ENCODE peak calls at places on chromosomes 16 and 17, in ten cellular contexts. A, H, I, V, S, T, O, Z, L and F are unnamed samples.

GRCh38 chr17:8162997-8163977 is 539 bp upstream of the VAMP2 start:
- DNase-seq in A (no peak), H (peak; percentile 51), I (no peak), V (no peak), S (no peak), T (no peak), O (peak; percentile 32), Z (peak; percentile 14), L (peak; percentile 43), F (no peak)

GRCh38 chr16:75251280-75252048 is at the start of gene BCAR1:
- DNase-seq in A (no peak), H (peak; percentile 92), I (no peak), V (peak; percentile 95), S (peak; percentile 90), T (peak; percentile 77), O (peak; percentile 92), Z (no peak), L (peak; percentile 94), F (peak; percentile 92)

GRCh38 chr16:68664297-68664696 is 19.2 kb downstream of the CDH3 start:
- DNase-seq in A (no peak), H (no peak), I (no peak), V (no peak), S (no peak), T (peak; percentile 29), O (no peak), Z (no peak), L (no peak), F (no peak)

GRCh38 chr17:34305606-34306005 is 13.6 kb upstream of the CCL8 start:
- DNase-seq in A (no peak), H (no peak), I (no peak), V (no peak), S (no peak), T (no peak), O (no peak), Z (no peak), L (no peak), F (no peak)

GRCh38 chr16:4404247-4404966 is 12.0 kb downstream of the CORO7 start:
- DNase-seq in A (no peak), H (peak; percentile 48), I (no peak), V (peak; percentile 66), S (no peak), T (peak; percentile 37), O (peak; percentile 32), Z (peak; percentile 44), L (peak; percentile 56), F (no peak)

GRCh38 chr16:22093952-22094351 is 1.6 kb downstream of the VWA3A start:
- DNase-seq in A (no peak), H (no peak), I (no peak), V (no peak), S (no peak), T (no peak), O (no peak), Z (no peak), L (no peak), F (no peak)

GRCh38 chr17:61168506-61168905 is 231.1 kb upstream of the TBX2 start:
- DNase-seq in A (no peak), H (no peak), I (no peak), V (no peak), S (no peak), T (no peak), O (no peak), Z (no peak), L (no peak), F (no peak)

GRCh38 chr16:67842509-67843342 is 606 bp downstream of the THAP11 start:
- DNase-seq in A (no peak), H (peak; percentile 60), I (no peak), V (peak; percentile 81), S (peak; percentile 51), T (peak; percentile 34), O (peak; percentile 65), Z (peak; percentile 78), L (peak; percentile 67), F (peak; percentile 86)

GRCh38 chr17:17403899-17404576 is 72.8 kb upstream of the MED9 start:
- DNase-seq in A (no peak), H (peak; percentile 33), I (no peak), V (no peak), S (no peak), T (no peak), O (no peak), Z (peak; percentile 67), L (no peak), F (no peak)

GRCh38 chr16:72501739-72502653 is 330.0 kb upstream of the PMFBP1 start:
- DNase-seq in A (no peak), H (peak; percentile 38), I (no peak), V (peak; percentile 73), S (peak; percentile 16), T (peak; percentile 69), O (peak; percentile 29), Z (peak; percentile 20), L (peak; percentile 87), F (no peak)

GRCh38 chr17:47696717-47697642 is 3.0 kb downstream of the TBKBP1 start:
- DNase-seq in A (no peak), H (no peak), I (no peak), V (no peak), S (no peak), T (no peak), O (no peak), Z (no peak), L (no peak), F (no peak)

GRCh38 chr17:30234954-30235353 is 543 bp downstream of the SLC6A4 start:
- DNase-seq in A (no peak), H (no peak), I (no peak), V (peak; percentile 49), S (no peak), T (no peak), O (no peak), Z (no peak), L (no peak), F (no peak)

GRCh38 chr17:64060331-64060730 is 39.9 kb upstream of the ICAM2 start:
- DNase-seq in A (no peak), H (no peak), I (no peak), V (no peak), S (no peak), T (no peak), O (no peak), Z (no peak), L (no peak), F (no peak)

GRCh38 chr17:17685775-17686291 is 4.6 kb downstream of the RAI1 start:
- DNase-seq in A (no peak), H (peak; percentile 33), I (no peak), V (no peak), S (no peak), T (peak; percentile 93), O (no peak), Z (no peak), L (peak; percentile 80), F (peak; percentile 60)

GRCh38 chr17:27585153-27585681 is 45.8 kb upstream of the LGALS9 start:
- DNase-seq in A (no peak), H (no peak), I (no peak), V (no peak), S (no peak), T (no peak), O (no peak), Z (no peak), L (no peak), F (no peak)

GRCh38 chr16:6193718-6194117 is 1096.1 kb upstream of the EEF2KMT start:
- DNase-seq in A (no peak), H (no peak), I (no peak), V (no peak), S (no peak), T (peak; percentile 1), O (no peak), Z (no peak), L (no peak), F (no peak)

GRCh38 chr17:48191362-48191761 is 83.8 kb downstream of the SNX11 start:
- DNase-seq in A (no peak), H (no peak), I (no peak), V (no peak), S (no peak), T (no peak), O (no peak), Z (no peak), L (no peak), F (no peak)

GRCh38 chr17:80769936-80770625 is 221.6 kb upstream of the CHMP6 start:
- DNase-seq in A (no peak), H (no peak), I (no peak), V (peak; percentile 42), S (no peak), T (no peak), O (no peak), Z (no peak), L (no peak), F (peak; percentile 18)
- H3K4me1 ChIP-seq in A (no peaks in the 10 kb centered on the region), H (no peaks in the 10 kb centered on the region), I (peaks cover 24% of the 10 kb centered on the region), V (peaks cover 15% of the 10 kb centered on the region), S (peaks cover 11% of the 10 kb centered on the region), T (no peaks in the 10 kb centered on the region), O (no peaks in the 10 kb centered on the region), Z (peaks cover 18% of the 10 kb centered on the region), L (peaks cover 17% of the 10 kb centered on the region), F (peaks cover 4% of the 10 kb centered on the region)

GRCh38 chr16:53071748-53072301 is 17.0 kb downstream of the CHD9 start:
- DNase-seq in A (no peak), H (peak; percentile 50), I (no peak), V (no peak), S (peak; percentile 93), T (no peak), O (peak; percentile 88), Z (no peak), L (no peak), F (no peak)
- H3K4me1 ChIP-seq in A (peaks cover 16% of the 10 kb centered on the region), H (peaks cover 3% of the 10 kb centered on the region), I (peaks cover 40% of the 10 kb centered on the region), V (peaks cover 21% of the 10 kb centered on the region), S (peaks cover 23% of the 10 kb centered on the region), T (no peaks in the 10 kb centered on the region), O (peaks cover 64% of the 10 kb centered on the region), Z (peaks cover 39% of the 10 kb centered on the region), L (peaks cover 15% of the 10 kb centered on the region), F (peaks cover 30% of the 10 kb centered on the region)

DNA sequence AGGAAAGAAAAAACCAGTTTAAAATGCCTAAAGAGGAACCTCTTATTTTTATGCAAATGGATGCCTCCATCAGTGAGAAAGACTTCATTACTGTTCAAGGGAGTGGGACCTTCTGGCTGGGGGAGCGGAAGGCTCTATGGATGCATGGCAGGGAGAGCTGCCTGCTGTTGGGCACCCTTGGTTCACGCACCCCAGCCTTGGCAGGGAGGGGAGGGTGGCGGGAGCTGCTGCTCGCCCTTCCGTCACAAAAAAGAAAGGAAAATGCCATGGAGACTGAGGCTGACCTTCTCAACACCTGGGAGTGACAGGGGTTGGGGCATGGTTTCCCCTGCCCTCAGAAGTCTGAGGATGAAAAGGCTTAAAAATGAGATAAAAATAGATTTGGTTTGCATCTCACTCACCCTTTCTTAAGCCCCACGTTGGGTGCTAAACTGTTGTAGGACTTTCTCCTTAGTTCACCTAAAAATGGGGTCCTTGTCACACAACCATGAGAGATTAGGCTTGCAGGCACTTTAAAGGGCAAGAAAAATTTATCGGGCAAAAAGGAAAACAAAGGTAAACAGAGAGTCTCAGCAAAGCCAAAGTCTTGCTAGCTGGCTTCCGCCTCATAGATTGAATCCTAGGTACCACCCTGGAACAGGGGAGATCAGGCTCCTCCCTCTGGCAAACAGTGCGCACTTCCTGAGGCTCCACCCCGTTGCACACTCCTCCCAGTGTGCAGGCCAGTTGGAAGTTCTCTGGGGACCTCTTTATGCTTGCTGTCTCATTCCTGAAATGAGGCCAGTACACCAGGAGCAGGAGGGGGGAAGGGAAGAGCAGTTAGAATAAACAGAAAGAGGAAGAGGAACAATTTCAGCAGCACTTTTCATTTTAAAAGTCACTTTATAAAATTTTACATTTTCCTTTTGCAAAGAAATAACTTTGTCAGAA is 31.6 kb downstream of the PHKB start:
- DNase-seq in A (no peak), H (peak; percentile 76), I (peak; percentile 12), V (peak; percentile 86), S (peak; percentile 93), T (no peak), O (peak; percentile 82), Z (peak; percentile 38), L (peak; percentile 54), F (peak; percentile 83)
- H3K4me1 ChIP-seq in A (peaks cover 15% of the 10 kb centered on the region), H (no peaks in the 10 kb centered on the region), I (peaks cover 18% of the 10 kb centered on the region), V (peaks cover 11% of the 10 kb centered on the region), S (peaks cover 29% of the 10 kb centered on the region), T (no peaks in the 10 kb centered on the region), O (peaks cover 55% of the 10 kb centered on the region), Z (no peaks in the 10 kb centered on the region), L (peaks cover 9% of the 10 kb centered on the region), F (peaks cover 25% of the 10 kb centered on the region)

GRCh38 chr17:1690544-1691221 is 6.0 kb upstream of the PRPF8 start:
- DNase-seq in A (no peak), H (no peak), I (no peak), V (no peak), S (no peak), T (no peak), O (no peak), Z (no peak), L (no peak), F (no peak)
- H3K4me1 ChIP-seq in A (no peaks in the 10 kb centered on the region), H (no peaks in the 10 kb centered on the region), I (peaks cover 9% of the 10 kb centered on the region), V (no peaks in the 10 kb centered on the region), S (no peaks in the 10 kb centered on the region), T (no peaks in the 10 kb centered on the region), O (no peaks in the 10 kb centered on the region), Z (no peaks in the 10 kb centered on the region), L (no peaks in the 10 kb centered on the region), F (no peaks in the 10 kb centered on the region)